ENCODE peak calls at places on chromosomes 1 and 21, in six cellular contexts. B is IMR-90, R is neuronal stem cell, Y is H1, Q is H9, E is trophoblast cell. V is an unnamed sample.

GRCh38 chr1:228417471-228418203 is 976 bp upstream of the TRIM17 start:
- DNase-seq in Y (no peak), R (no peak), Q (no peak), B (no peak), E (peak; percentile 89), V (no peak)

GRCh38 chr1:64624446-64624766 is 120.5 kb upstream of the RAVER2 start:
- DNase-seq in E (no peak), B (peak; percentile 57), Y (no peak), R (no peak), Q (no peak), V (peak; percentile 43)

GRCh38 chr1:54794401-54795099 is 6.6 kb downstream of the TTC22 start:
- DNase-seq in B (peak; percentile 4), Q (no peak), R (no peak), Y (no peak), E (peak; percentile 33), V (peak; percentile 13)

GRCh38 chr21:40204956-40205355 is 337.7 kb downstream of the PCP4 start:
- DNase-seq in R (no peak), Y (no peak), B (no peak), E (no peak), Q (no peak), V (no peak)

GRCh38 chr1:200351826-200352549 is 57.8 kb downstream of the ZNF281 start:
- DNase-seq in Q (no peak), R (no peak), E (peak; percentile 86), Y (no peak), B (peak; percentile 98), V (peak; percentile 98)

GRCh38 chr1:229254910-229255541 is 15.9 kb upstream of the RAB4A start:
- DNase-seq in E (peak; percentile 62), Y (no peak), Q (peak; percentile 45), R (no peak), B (no peak), V (no peak)

GRCh38 chr1:17194133-17194475 is 10.8 kb upstream of the PADI1 start:
- DNase-seq in Q (no peak), Y (peak; percentile 35), R (no peak), E (no peak), B (no peak), V (no peak)

GRCh38 chr1:154568165-154568815 is 712 bp downstream of the CHRNB2 start:
- DNase-seq in Y (no peak), B (no peak), R (no peak), E (no peak), Q (no peak), V (no peak)

GRCh38 chr1:113279776-113280391 is 110.4 kb upstream of the MAGI3 start:
- DNase-seq in R (no peak), E (no peak), Y (no peak), B (no peak), Q (no peak), V (no peak)

GRCh38 chr1:62744594-62745577 is 39.0 kb upstream of the ATG4C start:
- DNase-seq in E (no peak), R (no peak), B (no peak), Q (no peak), Y (no peak), V (no peak)

GRCh38 chr21:40166291-40166843 is 299.1 kb downstream of the PCP4 start:
- DNase-seq in B (no peak), Q (no peak), E (no peak), R (peak; percentile 9), Y (no peak), V (no peak)

GRCh38 chr1:21680918-21681317 is 11.8 kb upstream of the RAP1GAP start:
- DNase-seq in B (peak; percentile 69), E (peak; percentile 55), Y (peak; percentile 17), R (no peak), Q (no peak), V (no peak)

GRCh38 chr21:27365394-27365793 is 398.5 kb upstream of the ADAMTS5 start:
- DNase-seq in Q (no peak), Y (no peak), B (peak; percentile 76), E (peak; percentile 37), R (no peak), V (no peak)

GRCh38 chr21:14603202-14603601 is 57.1 kb upstream of the SAMSN1 start:
- DNase-seq in R (no peak), E (peak; percentile 72), Q (no peak), Y (no peak), B (peak; percentile 13), V (peak; percentile 68)

GRCh38 chr1:45914836-45915235 is 111.4 kb downstream of the MAST2 start:
- DNase-seq in Q (no peak), R (no peak), B (no peak), Y (no peak), E (no peak), V (no peak)

GRCh38 chr1:45913925-45914501 is 110.6 kb downstream of the MAST2 start:
- DNase-seq in E (no peak), Y (no peak), B (peak; percentile 14), R (no peak), Q (no peak), V (peak; percentile 46)

GRCh38 chr1:45911634-45912033 is 108.2 kb downstream of the MAST2 start:
- DNase-seq in Y (no peak), Q (no peak), R (no peak), B (no peak), E (no peak), V (no peak)

GRCh38 chr1:45908613-45909140 is 105.3 kb downstream of the MAST2 start:
- DNase-seq in E (no peak), Q (no peak), R (no peak), B (no peak), Y (no peak), V (no peak)

DNA sequence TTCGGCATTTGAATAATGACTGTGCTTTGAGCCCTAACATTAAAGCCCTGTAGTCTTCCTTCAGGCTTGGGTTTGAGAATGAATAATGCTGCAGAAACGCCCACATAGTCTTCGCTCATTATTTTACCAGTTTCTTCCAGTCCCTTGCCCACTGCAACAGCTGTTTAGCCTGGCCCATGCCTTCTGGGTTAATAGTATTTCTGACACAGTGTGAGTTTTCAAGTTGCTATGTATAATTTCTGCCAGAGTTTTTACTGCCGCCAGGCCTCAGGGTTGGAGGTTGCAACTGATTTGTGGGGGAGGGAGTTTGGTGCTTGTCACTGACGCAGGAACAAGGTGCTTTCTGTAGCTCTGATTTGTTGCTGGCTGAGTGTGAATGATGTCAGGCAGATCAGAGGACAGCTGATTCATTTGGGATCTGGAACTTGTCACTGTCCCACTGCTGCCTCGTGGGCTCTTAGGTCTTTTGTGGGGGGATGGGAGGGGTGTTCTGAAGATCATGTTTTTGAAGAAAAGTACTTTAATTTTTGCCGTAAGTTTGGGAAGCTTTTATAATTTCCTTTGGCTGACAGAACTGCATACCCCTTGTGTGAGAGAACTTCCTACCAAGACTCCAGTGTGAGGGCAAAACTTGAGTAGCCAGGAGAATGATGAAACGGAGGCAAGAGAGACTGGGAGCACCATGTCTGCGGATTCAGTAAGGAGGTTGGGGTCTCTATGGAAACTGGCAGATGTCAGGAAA is 109.9 kb downstream of the MAST2 start:
- DNase-seq in R (no peak), Q (no peak), Y (no peak), E (no peak), B (peak; percentile 96), V (peak; percentile 96)
- H4K91ac ChIP-seq in R (no peak overlapping the region), Q (no peak overlapping the region), Y (no peak overlapping the region), E (peak overlapping the region; percentile 36), B (no peak overlapping the region), V (no peak overlapping the region)

DNA sequence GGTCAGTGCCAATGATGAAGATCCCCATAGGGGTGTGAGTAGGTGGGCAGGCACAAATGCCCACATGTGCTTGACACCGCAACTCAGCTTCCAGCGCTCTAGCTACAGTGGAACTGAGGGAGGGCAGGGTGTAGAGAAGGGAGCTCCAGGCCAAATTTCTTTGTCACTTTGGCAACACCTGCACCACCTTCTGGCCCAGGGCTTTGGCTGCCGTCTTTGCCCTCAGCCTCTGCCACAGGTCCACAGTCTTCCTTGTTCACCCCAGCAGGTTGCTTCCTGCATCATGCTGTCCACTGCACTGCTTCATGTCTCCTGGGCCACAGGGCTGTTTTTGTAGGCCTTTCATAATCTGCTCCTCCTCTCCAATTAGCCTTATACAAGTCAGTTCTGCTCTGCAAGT is 20.4 kb upstream of the FMOD start:
- DNase-seq in R (no peak), Q (no peak), E (no peak), Y (no peak), B (no peak), V (no peak)
- H2BK120ac ChIP-seq in R (no peak overlapping the region), Q (no peak overlapping the region), E (no peak overlapping the region), Y (no peak overlapping the region), B (no peak overlapping the region), V (no peak overlapping the region)

GRCh38 chr21:32386195-32386870 is 6.5 kb downstream of the URB1 start:
- DNase-seq in E (no peak), Q (no peak), R (no peak), B (no peak), Y (no peak), V (no peak)

GRCh38 chr21:32380940-32381339 is 11.9 kb downstream of the URB1 start:
- DNase-seq in R (no peak), Y (no peak), E (no peak), Q (no peak), B (no peak), V (no peak)

GRCh38 chr21:32381571-32381970 is 11.2 kb downstream of the URB1 start:
- DNase-seq in E (no peak), B (no peak), Y (no peak), Q (no peak), R (no peak), V (no peak)

GRCh38 chr21:32382108-32382601 is 10.7 kb downstream of the URB1 start:
- DNase-seq in Y (no peak), B (peak; percentile 36), E (no peak), Q (no peak), R (no peak), V (no peak)

GRCh38 chr21:32383812-32384211 is 9.0 kb downstream of the URB1 start:
- DNase-seq in R (no peak), Y (no peak), Q (no peak), B (no peak), E (no peak), V (no peak)
- H4K91ac ChIP-seq in R (no peak overlapping the region), Y (no peak overlapping the region), Q (no peak overlapping the region), B (no peak overlapping the region), E (no peak overlapping the region), V (no peak overlapping the region)

GRCh38 chr1:157715736-157716135 is 15.2 kb upstream of the FCRL3 start:
- DNase-seq in R (no peak), E (no peak), Q (no peak), B (no peak), Y (no peak), V (no peak)
- H2BK120ac ChIP-seq in R (no peak overlapping the region), E (no peak overlapping the region), Q (no peak overlapping the region), B (no peak overlapping the region), Y (no peak overlapping the region), V (no peak overlapping the region)

GRCh38 chr1:70922196-70922595 is 125.4 kb downstream of the PTGER3 start:
- DNase-seq in B (no peak), Q (no peak), Y (no peak), E (no peak), R (no peak), V (no peak)
- H4K91ac ChIP-seq in B (no peak overlapping the region), Q (no peak overlapping the region), Y (no peak overlapping the region), E (no peak overlapping the region), R (no peak overlapping the region), V (no peak overlapping the region)

V was measured in mesenchymal stem cell.